ENCODE peak calls at places on chromosome 10, in four cellular contexts. W is spleen, N is GM19239, T is foreskin fibroblast. M is an unnamed sample.

GRCh38 chr10:31619410-31620095 is 300.5 kb downstream of the ZEB1 start:
- DNase-seq in W (peak), N (no peak), T (peak), M (no peak)

GRCh38 chr10:97713828-97714400 is 384 bp downstream of the MARVELD1 start:
- DNase-seq in W (peak), N (peak), T (peak), M (peak)

GRCh38 chr10:14084875-14085274 is 245.8 kb downstream of the FRMD4A start:
- DNase-seq in W (no peak), N (no peak), T (no peak), M (no peak)

GRCh38 chr10:27696466-27696865 is 49.2 kb downstream of the MKX start:
- DNase-seq in W (no peak), N (no peak), T (no peak), M (no peak)

GRCh38 chr10:98713586-98713985 is 266.9 kb upstream of the HPS1 start:
- DNase-seq in W (no peak), N (no peak), T (no peak), M (no peak)

GRCh38 chr10:132163278-132163765 is 23.4 kb upstream of the DPYSL4 start:
- DNase-seq in W (peak), N (peak), T (no peak), M (no peak)

GRCh38 chr10:43229208-43230061 is 37.4 kb downstream of the RASGEF1A start:
- DNase-seq in W (peak), N (no peak), T (no peak), M (peak)

GRCh38 chr10:92880233-92880861 is 32.0 kb downstream of the EXOC6 start:
- DNase-seq in W (no peak), N (no peak), T (peak), M (no peak)

GRCh38 chr10:101373063-101373462 is 19.1 kb downstream of the BTRC start:
- DNase-seq in W (no peak), N (no peak), T (no peak), M (no peak)

GRCh38 chr10:104054430-104054829 is 31.2 kb downstream of the COL17A1 start:
- DNase-seq in W (no peak), N (no peak), T (peak), M (no peak)

GRCh38 chr10:58457761-58458616 is 54.7 kb upstream of the BICC1 start:
- DNase-seq in W (no peak), N (no peak), T (peak), M (no peak)

GRCh38 chr10:125137601-125138438 is 22.5 kb downstream of the CTBP2 start:
- DNase-seq in W (peak), N (no peak), T (no peak), M (no peak)

GRCh38 chr10:131930150-131930549 is 29.3 kb downstream of the PPP2R2D start:
- DNase-seq in W (peak), N (no peak), T (no peak), M (no peak)

M was measured in T-helper 22 cell.